ENCODE peak calls at places on chromosomes 13 and 19, in eight cellular contexts. M, Y, I, A, L, W, Q and J are unnamed samples.
A peak's percentile ranks its signal among the peaks of the same experiment; 100 is the strongest.

GRCh38 chr13:22080832-22081231 is 410.0 kb downstream of the FGF9 start:
- DNase-seq in W (no peak), Y (no peak), I (no peak), Q (no peak), A (no peak), L (no peak), M (no peak), J (no peak)

GRCh38 chr19:30471441-30471840 is 99.3 kb downstream of the ZNF536 start:
- DNase-seq in M (no peak), A (no peak), Y (no peak), W (no peak), Q (no peak), I (no peak), L (no peak), J (no peak)

GRCh38 chr13:84500016-84500415 is 617.7 kb upstream of the SLITRK1 start:
- DNase-seq in Q (no peak), Y (no peak), M (no peak), W (no peak), A (no peak), I (no peak), L (no peak), J (no peak)

GRCh38 chr13:46656786-46657185 is 103.8 kb downstream of the LRCH1 start:
- DNase-seq in Y (peak; percentile 43), L (no peak), W (no peak), I (no peak), A (no peak), Q (no peak), M (no peak), J (no peak)

GRCh38 chr13:111850976-111851375 is 216.0 kb upstream of the SOX1 start:
- DNase-seq in A (no peak), L (no peak), M (no peak), W (no peak), I (no peak), Y (no peak), Q (no peak), J (no peak)

GRCh38 chr19:18205180-18205915 is 1.5 kb upstream of the RAB3A start:
- DNase-seq in L (peak; percentile 77), Q (peak; percentile 87), M (peak; percentile 73), A (peak; percentile 65), Y (peak; percentile 75), W (peak; percentile 21), I (peak; percentile 91), J (no peak)

GRCh38 chr13:100098445-100099116 is 9.7 kb downstream of the PCCA start:
- DNase-seq in M (no peak), Q (no peak), L (no peak), I (no peak), A (no peak), Y (no peak), W (no peak), J (no peak)

GRCh38 chr13:78317030-78317429 is 286.3 kb downstream of the POU4F1 start:
- DNase-seq in Q (no peak), L (no peak), A (no peak), I (no peak), W (no peak), Y (no peak), M (no peak), J (no peak)

GRCh38 chr13:104163866-104164630 is 1097.8 kb upstream of the SLC10A2 start:
- DNase-seq in L (no peak), Y (no peak), A (no peak), W (no peak), Q (no peak), M (no peak), I (no peak), J (no peak)

GRCh38 chr13:35891973-35892441 is 239.2 kb downstream of the DCLK1 start:
- DNase-seq in Q (no peak), W (no peak), A (no peak), Y (no peak), L (no peak), I (no peak), M (no peak), J (no peak)

GRCh38 chr13:39406688-39407087 is 196.3 kb downstream of the LHFPL6 start:
- DNase-seq in I (no peak), Q (no peak), W (no peak), Y (peak; percentile 11), L (no peak), M (no peak), A (no peak), J (no peak)

GRCh38 chr13:37627428-37627827 is 28.9 kb upstream of the POSTN start:
- DNase-seq in I (no peak), L (no peak), Q (no peak), W (no peak), M (no peak), Y (no peak), A (no peak), J (no peak)

GRCh38 chr19:35986664-35987570 is 8.1 kb upstream of the SDHAF1 start:
- DNase-seq in M (no peak), I (no peak), L (no peak), Q (no peak), A (no peak), Y (no peak), W (no peak), J (no peak)

GRCh38 chr13:31807090-31807541 is 67.8 kb downstream of the RXFP2 start:
- DNase-seq in A (no peak), Q (no peak), I (peak; percentile 26), W (peak; percentile 44), M (no peak), Y (peak; percentile 16), L (no peak), J (no peak)

GRCh38 chr13:65600702-65601101 is 1629.4 kb downstream of the PCDH9 start:
- DNase-seq in M (no peak), A (no peak), Y (no peak), W (no peak), I (peak; percentile 89), L (peak; percentile 6), Q (no peak), J (no peak)

DNA sequence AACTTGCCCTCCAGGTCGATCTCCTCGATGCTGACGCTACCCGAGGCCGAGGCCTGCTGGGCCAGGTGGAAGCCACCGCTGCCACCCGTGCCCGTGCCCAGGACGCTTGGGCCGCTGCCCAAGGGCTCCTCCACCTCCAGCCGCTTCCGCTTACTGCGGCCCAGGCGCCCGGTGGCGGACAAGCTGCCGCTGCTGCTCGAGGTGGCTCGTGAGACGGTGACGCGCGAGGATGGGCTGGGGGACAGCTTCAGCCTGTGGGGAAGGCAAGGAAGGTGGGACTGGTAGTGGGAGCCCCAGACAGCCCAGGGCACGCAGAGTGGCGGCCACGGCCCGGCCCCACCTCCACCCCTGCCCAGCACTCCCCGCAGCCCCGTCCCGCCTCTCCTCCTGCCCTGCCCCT is 6.5 kb upstream of the TIMM13 start:
- DNase-seq in Y (no peak), I (no peak), W (no peak), A (no peak), M (no peak), Q (no peak), L (no peak), J (no peak)
- H3K36me3 ChIP-seq in Y (peaks cover 6% of the 10 kb centered on the region), I (peaks cover 50% of the 10 kb centered on the region), W (peaks cover 29% of the 10 kb centered on the region), A (no peaks in the 10 kb centered on the region), M (peaks cover 41% of the 10 kb centered on the region), Q (peaks cover 83% of the 10 kb centered on the region), L (peaks cover 44% of the 10 kb centered on the region), J (no peaks in the 10 kb centered on the region)

DNA sequence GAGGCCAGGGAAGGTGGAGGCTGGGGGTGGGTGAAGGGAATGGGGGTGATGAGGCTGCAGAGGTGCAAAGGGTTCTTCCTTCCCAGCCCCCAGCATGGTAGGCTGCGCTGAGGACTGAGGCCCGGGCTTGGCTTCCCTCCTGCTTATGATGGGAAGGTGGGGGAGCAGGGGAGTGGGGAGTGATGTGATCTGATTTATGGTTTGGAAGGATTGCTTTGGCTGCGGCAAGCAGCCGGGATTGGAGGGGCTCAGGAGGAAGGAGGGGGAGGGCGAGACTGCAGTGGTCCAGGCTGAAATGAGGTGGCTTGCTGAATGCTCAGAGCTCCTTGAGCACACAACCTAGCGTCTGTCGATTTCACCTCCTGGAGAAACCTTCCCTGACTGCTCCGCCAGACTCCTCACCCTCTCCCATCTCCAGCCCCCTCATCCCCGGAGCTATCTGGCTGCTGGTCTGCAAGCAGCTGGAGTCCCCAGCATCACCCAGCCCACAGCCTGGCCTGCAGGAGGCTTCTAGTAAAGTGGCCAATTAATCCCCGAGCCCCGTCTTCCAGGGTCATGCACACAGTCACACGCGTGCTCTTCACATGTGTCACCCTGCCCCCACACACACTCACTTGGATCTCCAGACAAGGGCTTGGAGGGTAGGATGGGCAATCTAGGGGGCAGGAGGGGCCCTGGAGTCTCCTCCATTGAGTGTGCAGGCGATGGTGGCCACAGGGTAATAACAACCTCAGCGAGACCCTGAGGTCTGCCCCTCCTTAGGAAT is 733 bp upstream of the CLEC11A start:
- DNase-seq in Q (no peak), A (no peak), W (no peak), L (no peak), Y (no peak), I (no peak), M (no peak), J (no peak)
- H3K4me3 ChIP-seq in Q (no peak overlapping the region), A (no peak overlapping the region), W (no peak overlapping the region), L (no peak overlapping the region), Y (no peak overlapping the region), I (no peak overlapping the region), M (peak overlapping the region; percentile 61), J (no peak overlapping the region)

GRCh38 chr19:12938054-12938535 is 314 bp upstream of the CALR start:
- DNase-seq in L (peak; percentile 100), A (peak; percentile 99), Q (peak; percentile 100), I (peak; percentile 100), Y (peak; percentile 100), W (peak; percentile 99), M (peak; percentile 100), J (peak; percentile 99)
- H3K36me3 ChIP-seq in L (peaks cover 29% of the 10 kb centered on the region), A (peaks cover 8% of the 10 kb centered on the region), Q (peaks cover 41% of the 10 kb centered on the region), I (peaks cover 37% of the 10 kb centered on the region), Y (peaks cover 35% of the 10 kb centered on the region), W (peaks cover 31% of the 10 kb centered on the region), M (peaks cover 34% of the 10 kb centered on the region), J (peaks cover 9% of the 10 kb centered on the region)

DNA sequence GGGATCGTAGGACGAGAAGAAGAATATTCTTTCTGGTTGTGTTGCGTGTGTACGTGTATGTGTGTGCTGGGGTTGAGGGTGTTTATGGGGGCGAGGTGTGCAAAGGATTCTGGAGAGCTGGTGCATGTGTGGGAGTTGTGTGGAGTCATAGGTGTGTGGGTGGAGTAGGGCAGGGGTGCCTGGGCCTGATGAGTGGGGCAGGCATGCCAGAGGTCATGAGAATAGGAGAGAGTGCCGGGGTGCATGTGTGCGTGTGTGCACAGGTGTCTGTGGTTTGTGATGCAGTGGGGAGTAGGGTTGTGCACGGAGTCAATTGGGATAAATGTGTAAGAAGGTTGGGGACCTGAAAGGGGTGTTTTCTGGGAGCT is 649 bp downstream of the TMEM91 start:
- DNase-seq in I (no peak), Q (no peak), Y (no peak), L (no peak), A (no peak), M (no peak), W (no peak), J (no peak)
- H3K4me3 ChIP-seq in I (peak overlapping the region; percentile 63), Q (no peak overlapping the region), Y (peak overlapping the region; percentile 62), L (peak overlapping the region; percentile 65), A (no peak overlapping the region), M (peak overlapping the region; percentile 59), W (peak overlapping the region; percentile 64), J (peak overlapping the region; percentile 56)

DNA sequence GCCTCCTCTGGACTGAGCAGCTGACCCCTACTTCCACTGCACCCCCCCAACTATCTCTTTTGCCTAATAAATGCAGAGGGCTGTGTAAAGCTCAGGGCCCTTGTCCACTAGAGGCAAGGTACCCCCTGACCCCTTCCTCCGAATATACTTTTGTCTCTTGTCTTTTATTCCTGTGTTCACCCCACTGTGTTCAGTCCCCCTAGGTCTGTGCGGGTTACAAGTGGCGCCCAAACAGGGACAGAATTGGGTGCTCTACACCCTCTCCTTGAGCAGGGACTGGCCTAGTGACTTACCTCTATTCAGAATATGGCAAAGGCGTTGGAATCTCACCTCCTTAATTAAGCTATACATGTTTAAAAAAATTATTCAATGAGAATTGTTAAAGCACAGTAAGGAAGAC is 15.0 kb downstream of the ZNF350 start:
- DNase-seq in A (no peak), I (peak; percentile 41), M (no peak), L (no peak), W (no peak), Y (peak; percentile 42), Q (peak; percentile 32), J (no peak)
- H3K36me3 ChIP-seq in A (peaks cover 63% of the 10 kb centered on the region), I (peaks cover 80% of the 10 kb centered on the region), M (peaks cover 77% of the 10 kb centered on the region), L (peaks cover 51% of the 10 kb centered on the region), W (peaks cover 86% of the 10 kb centered on the region), Y (peaks cover 85% of the 10 kb centered on the region), Q (peaks cover 2% of the 10 kb centered on the region), J (peaks cover 59% of the 10 kb centered on the region)